ENCODE peak calls at places on chromosomes 11 and 22, in four cellular contexts. Y is H9, U is IMR-90, N is mesenchymal stem cell. E is an unnamed sample.

GRCh38 chr22:48800036-48800885 is 1027.4 kb downstream of the BRD1 start:
- DNase-seq in Y (no peak), U (no peak), N (no peak), E (no peak)

GRCh38 chr22:43861529-43861928 is 784 bp downstream of the SULT4A1 start:
- DNase-seq in Y (peak; percentile 30), U (peak; percentile 52), N (no peak), E (no peak)

GRCh38 chr22:17283423-17283822 is 64.2 kb upstream of the ADA2 start:
- DNase-seq in Y (no peak), U (no peak), N (no peak), E (no peak)

GRCh38 chr11:36186797-36187196 is 102.4 kb downstream of the COMMD9 start:
- DNase-seq in Y (no peak), U (no peak), N (no peak), E (no peak)

GRCh38 chr11:19084661-19085315 is 24.3 kb upstream of the MRGPRX2 start:
- DNase-seq in Y (no peak), U (no peak), N (no peak), E (no peak)

GRCh38 chr22:35632902-35633301 is 15.3 kb upstream of the APOL6 start:
- DNase-seq in Y (no peak), U (no peak), N (no peak), E (no peak)

GRCh38 chr11:125514336-125515101 is 18.5 kb upstream of the FEZ1 start:
- DNase-seq in Y (no peak), U (peak; percentile 46), N (peak; percentile 8), E (no peak)

GRCh38 chr11:29634248-29634647 is 382.6 kb downstream of the KCNA4 start:
- DNase-seq in Y (no peak), U (no peak), N (no peak), E (no peak)

GRCh38 chr11:108985611-108986279 is 320.9 kb downstream of the DDX10 start:
- DNase-seq in Y (no peak), U (peak; percentile 82), N (peak; percentile 82), E (no peak)

GRCh38 chr11:126398721-126399120 is 43.2 kb downstream of the ST3GAL4 start:
- DNase-seq in Y (no peak), U (no peak), N (no peak), E (no peak)

GRCh38 chr11:22884268-22884667 is 24.0 kb upstream of the CCDC179 start:
- DNase-seq in Y (no peak), U (peak; percentile 1), N (peak; percentile 3), E (no peak)

GRCh38 chr22:43263645-43264514 is 76.9 kb upstream of the TTLL12 start:
- DNase-seq in Y (no peak), U (peak; percentile 88), N (peak; percentile 96), E (no peak)

GRCh38 chr11:94283678-94284077 is 20.7 kb upstream of the IZUMO1R start:
- DNase-seq in Y (no peak), U (no peak), N (no peak), E (no peak)

GRCh38 chr22:35489225-35489624 is 51.4 kb upstream of the RASD2 start:
- DNase-seq in Y (no peak), U (no peak), N (no peak), E (no peak)

GRCh38 chr22:29727248-29727551 is 7.4 kb downstream of the CABP7 start:
- DNase-seq in Y (peak; percentile 79), U (peak; percentile 32), N (peak; percentile 42), E (no peak)

GRCh38 chr11:33350287-33350686 is 93.1 kb downstream of the HIPK3 start:
- DNase-seq in Y (no peak), U (no peak), N (no peak), E (no peak)

DNA sequence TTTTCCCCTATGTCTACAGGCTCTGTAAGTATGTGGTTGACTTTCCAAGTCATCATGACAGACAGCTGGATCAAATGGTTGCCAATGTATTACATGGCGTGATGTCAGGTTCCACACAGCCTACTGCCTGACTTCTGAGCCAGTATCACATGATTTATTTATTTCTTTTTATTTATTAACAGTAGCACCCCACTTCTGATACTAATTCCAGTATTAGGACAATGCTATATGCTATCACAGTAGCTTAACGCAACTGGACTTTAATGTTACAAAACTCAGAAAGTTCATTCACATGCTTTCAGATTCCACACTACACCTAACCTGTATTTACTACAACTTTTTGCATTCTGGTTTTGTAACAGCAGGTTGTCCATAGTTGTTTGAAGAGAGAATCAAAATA is 17.7 kb upstream of the C11orf24 start:
- DNase-seq in Y (no peak), U (no peak), N (no peak), E (no peak)
- H3K14ac ChIP-seq in Y (no peak overlapping the region), U (no peak overlapping the region), N (no peak overlapping the region), E (no peak overlapping the region)

GRCh38 chr22:39257522-39258475 is 13.0 kb upstream of the PDGFB start:
- DNase-seq in Y (no peak), U (no peak), N (no peak), E (no peak)

GRCh38 chr22:39256979-39257378 is 12.2 kb upstream of the PDGFB start:
- DNase-seq in Y (no peak), U (no peak), N (no peak), E (no peak)

GRCh38 chr22:39256186-39256552 is 11.4 kb upstream of the PDGFB start:
- DNase-seq in Y (no peak), U (no peak), N (no peak), E (no peak)

GRCh38 chr22:39263626-39264025 is 18.8 kb upstream of the PDGFB start:
- DNase-seq in Y (no peak), U (no peak), N (no peak), E (no peak)

GRCh38 chr22:39259698-39260097 is 14.9 kb upstream of the PDGFB start:
- DNase-seq in Y (no peak), U (no peak), N (no peak), E (no peak)
- H4K8ac ChIP-seq in Y (no peak overlapping the region), U (no peak overlapping the region), N (no peak overlapping the region), E (no peak overlapping the region)

GRCh38 chr22:41237707-41238569 is 2.8 kb downstream of the CHADL start:
- DNase-seq in Y (peak; percentile 77), U (peak; percentile 13), N (peak; percentile 24), E (peak; percentile 47)
- H3K23ac ChIP-seq in Y (no peak overlapping the region), U (no peak overlapping the region), N (no peak overlapping the region), E (peak overlapping the region; percentile 100)

DNA sequence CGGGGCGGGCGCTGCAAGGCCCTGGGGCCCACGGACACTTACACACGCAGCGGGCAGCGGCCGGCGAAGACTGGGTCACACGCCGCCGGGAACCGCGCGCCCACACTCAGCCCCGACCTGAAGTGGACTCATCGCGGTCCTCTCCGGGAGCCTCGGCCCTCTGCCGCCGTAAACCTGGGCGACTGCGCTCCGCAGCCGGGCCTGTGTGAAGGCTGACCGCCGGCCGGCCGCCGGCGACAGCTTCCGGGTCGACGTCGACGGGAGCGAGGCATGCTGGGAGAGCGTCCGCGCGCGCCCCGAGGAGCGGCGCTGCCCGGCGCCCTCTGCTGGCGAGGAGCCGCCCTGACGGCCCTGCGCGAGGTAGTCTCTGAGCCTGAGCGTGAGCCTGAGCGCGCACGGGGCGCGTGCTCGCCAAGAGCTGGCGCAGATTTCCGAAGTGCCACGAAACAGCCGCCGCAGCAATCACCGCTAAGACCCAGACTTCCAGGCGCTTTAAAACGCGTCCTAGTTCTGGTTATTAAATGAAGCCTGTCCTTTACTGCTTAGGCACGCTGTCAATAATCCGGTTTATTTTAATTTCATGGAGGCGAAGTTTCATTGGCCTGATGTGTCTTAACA is at the start of gene SNX19:
- DNase-seq in Y (peak; percentile 90), U (peak; percentile 88), N (peak; percentile 86), E (peak; percentile 85)
- H3K14ac ChIP-seq in Y (no peak within 1 kb of the TSS), U (peak within 1 kb of the TSS; percentile 94), N (peak within 1 kb of the TSS; percentile 98), E (no peak within 1 kb of the TSS)

DNA sequence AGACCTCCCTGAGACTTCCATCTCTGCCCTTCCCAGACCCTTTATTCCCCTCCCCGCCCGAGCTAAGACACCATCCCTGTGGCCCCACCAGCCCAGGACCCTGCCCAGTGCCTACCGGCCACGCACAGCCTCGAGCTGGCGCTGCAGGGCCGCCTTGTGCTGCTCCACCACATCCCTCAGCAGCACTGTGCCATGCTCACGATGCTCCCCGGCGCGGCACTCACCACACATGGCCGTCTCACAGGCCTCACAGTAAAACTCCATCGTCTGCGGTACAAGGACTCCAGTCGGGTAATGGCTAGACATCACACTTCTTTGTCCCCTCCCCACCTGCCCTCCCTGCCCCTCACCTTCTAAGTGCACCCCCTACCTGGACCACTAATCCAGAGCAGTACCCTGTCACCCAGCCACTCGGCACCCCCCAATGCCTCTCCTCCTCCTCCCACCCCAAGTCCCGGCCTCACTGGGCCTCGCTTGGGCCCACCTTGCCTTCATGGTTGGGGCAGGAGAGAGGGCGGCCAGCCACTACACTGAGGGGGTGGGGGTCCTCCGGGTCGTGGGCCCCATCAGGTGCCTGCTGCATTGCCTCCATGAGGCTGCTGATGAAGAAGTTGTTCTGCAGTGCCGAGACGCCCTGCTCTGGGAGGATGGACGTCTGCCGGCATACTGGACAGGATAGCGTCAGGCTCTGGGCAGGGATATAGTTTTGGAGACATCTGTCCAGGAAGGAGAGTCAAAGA is 16.0 kb downstream of the TRIM3 start:
- DNase-seq in Y (no peak), U (no peak), N (no peak), E (no peak)
- H4K8ac ChIP-seq in Y (no peak overlapping the region), U (no peak overlapping the region), N (no peak overlapping the region), E (no peak overlapping the region)

GRCh38 chr11:61817471-61818202 is 834 bp upstream of the FADS1 start:
- DNase-seq in Y (no peak), U (no peak), N (no peak), E (no peak)
- H3K23ac ChIP-seq in Y (no peak overlapping the region), U (peak overlapping the region; percentile 85), N (no peak overlapping the region), E (no peak overlapping the region)

GRCh38 chr22:45202333-45203149 is 38.2 kb downstream of the KIAA0930 start:
- DNase-seq in Y (peak; percentile 23), U (peak; percentile 32), N (peak; percentile 51), E (no peak)
- H3K14ac ChIP-seq in Y (no peak overlapping the region), U (peak overlapping the region; percentile 75), N (peak overlapping the region; percentile 93), E (no peak overlapping the region)

GRCh38 chr11:62857541-62857982 is 18.2 kb upstream of the WDR74 start:
- DNase-seq in Y (no peak), U (peak; percentile 48), N (peak; percentile 67), E (no peak)
- H4K8ac ChIP-seq in Y (no peak overlapping the region), U (peak overlapping the region; percentile 28), N (no peak overlapping the region), E (no peak overlapping the region)

DNA sequence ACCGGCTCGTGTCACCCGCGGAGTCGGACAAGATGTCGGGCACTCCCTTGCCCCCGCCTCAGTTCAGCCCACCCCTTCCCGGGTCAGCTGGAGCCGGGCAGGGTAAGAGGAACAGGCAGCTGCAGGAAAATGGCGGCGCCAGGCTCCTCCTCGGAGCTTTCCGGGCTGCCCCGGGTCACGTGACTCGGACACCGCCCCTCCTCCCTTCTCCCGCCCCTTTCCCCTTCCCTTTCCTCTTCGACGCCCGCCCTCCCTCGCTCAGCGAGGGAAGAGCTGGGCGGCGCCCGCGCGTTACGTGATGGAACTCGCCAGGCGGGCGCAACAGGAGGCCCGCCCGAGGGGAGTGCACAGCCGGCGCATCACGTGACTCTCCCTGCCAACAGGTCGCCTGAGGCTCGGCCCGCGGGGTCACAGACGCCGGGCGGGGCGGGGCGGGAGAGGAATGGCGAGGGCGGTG is at the start of gene PICALM:
- DNase-seq in Y (peak; percentile 98), U (peak; percentile 99), N (peak; percentile 99), E (peak; percentile 97)
- H3K23ac ChIP-seq in Y (no peak within 1 kb of the TSS), U (peak within 1 kb of the TSS; percentile 99), N (peak within 1 kb of the TSS; percentile 93), E (peak within 1 kb of the TSS; percentile 93)

E was measured in neuronal stem cell.